ENCODE peak calls at places on chromosomes 12 and 14, in nine cellular contexts. K is colonic mucosa, Z is endothelial cell of umbilical vein, J is HepG2, R is OCI-LY7, N is WERI-Rb-1, E is coronary artery, X is lung, D is ovary. A is an unnamed sample.

GRCh38 chr14:105646175-105646574 is 119.8 kb downstream of the TMEM121 start:
- DNase-seq in K (no peak), Z (no peak), J (no peak), R (no peak), N (no peak), E (no peak), X (no peak), D (no peak), A (no peak)

GRCh38 chr12:89663577-89664357 is 44.9 kb downstream of the ATP2B1 start:
- DNase-seq in K (no peak), Z (peak), J (no peak), R (peak), N (no peak), E (no peak), X (no peak), D (no peak), A (no peak)

GRCh38 chr12:114981036-114981435 is 297.1 kb upstream of the TBX3 start:
- DNase-seq in K (no peak), Z (no peak), J (no peak), R (no peak), N (no peak), E (no peak), X (no peak), D (no peak), A (no peak)

GRCh38 chr12:78951746-78952532 is 87.4 kb downstream of the SYT1 start:
- DNase-seq in K (no peak), Z (peak), J (no peak), R (no peak), N (peak), E (no peak), X (no peak), D (no peak), A (no peak)

GRCh38 chr12:50926415-50926814 is 25.9 kb upstream of the HIGD1C start:
- DNase-seq in K (no peak), Z (peak), J (no peak), R (peak), N (no peak), E (no peak), X (no peak), D (no peak), A (no peak)

GRCh38 chr12:4108803-4109345 is 164.7 kb upstream of the CCND2 start:
- DNase-seq in K (no peak), Z (no peak), J (no peak), R (no peak), N (no peak), E (no peak), X (peak), D (no peak), A (no peak)

GRCh38 chr14:65847065-65847847 is 434.7 kb downstream of the FUT8 start:
- DNase-seq in K (peak), Z (no peak), J (no peak), R (peak), N (no peak), E (no peak), X (no peak), D (no peak), A (no peak)

GRCh38 chr12:64679487-64679983 is 69.2 kb downstream of the RASSF3 start:
- DNase-seq in K (peak), Z (peak), J (no peak), R (no peak), N (no peak), E (peak), X (peak), D (peak), A (peak)

GRCh38 chr12:92582466-92582865 is 120.3 kb upstream of the PLEKHG7 start:
- DNase-seq in K (no peak), Z (no peak), J (no peak), R (no peak), N (no peak), E (no peak), X (no peak), D (no peak), A (no peak)

GRCh38 chr12:48197549-48197966 is 5.5 kb downstream of the OR10AD1 start:
- DNase-seq in K (peak), Z (peak), J (no peak), R (peak), N (no peak), E (no peak), X (no peak), D (peak), A (no peak)

GRCh38 chr12:27424631-27425230 is 21.8 kb upstream of the SMCO2 start:
- DNase-seq in K (no peak), Z (peak), J (peak), R (peak), N (no peak), E (no peak), X (no peak), D (peak), A (no peak)

GRCh38 chr12:10214131-10214876 is 1.6 kb downstream of the GABARAPL1 start:
- DNase-seq in K (no peak), Z (peak), J (no peak), R (no peak), N (no peak), E (no peak), X (no peak), D (no peak), A (no peak)

GRCh38 chr12:110600254-110600653 is 13.7 kb upstream of the TCTN1 start:
- DNase-seq in K (no peak), Z (peak), J (peak), R (peak), N (no peak), E (no peak), X (no peak), D (no peak), A (no peak)

GRCh38 chr12:27383429-27384260 is 51.0 kb downstream of the BMAL2 start:
- DNase-seq in K (peak), Z (peak), J (peak), R (peak), N (peak), E (peak), X (peak), D (peak), A (peak)

GRCh38 chr14:24172871-24173281 is 996 bp downstream of the REC8 start:
- DNase-seq in K (no peak), Z (no peak), J (no peak), R (no peak), N (no peak), E (no peak), X (no peak), D (no peak), A (no peak)

GRCh38 chr12:55728932-55729591 is at the start of gene CD63:
- DNase-seq in K (peak), Z (peak), J (peak), R (peak), N (peak), E (peak), X (peak), D (peak), A (no peak)

GRCh38 chr14:38256358-38256840 is 506 bp upstream of the CLEC14A start:
- DNase-seq in K (no peak), Z (peak), J (no peak), R (no peak), N (no peak), E (no peak), X (no peak), D (peak), A (no peak)

GRCh38 chr12:6074979-6075585 is 49.4 kb downstream of the VWF start:
- DNase-seq in K (peak), Z (peak), J (no peak), R (no peak), N (no peak), E (no peak), X (peak), D (no peak), A (no peak)

GRCh38 chr14:45252356-45253069 is 489 bp downstream of the MIS18BP1 start:
- DNase-seq in K (peak), Z (peak), J (no peak), R (peak), N (no peak), E (no peak), X (no peak), D (no peak), A (no peak)

GRCh38 chr12:92593734-92594402 is 108.9 kb upstream of the PLEKHG7 start:
- DNase-seq in K (peak), Z (peak), J (peak), R (peak), N (no peak), E (no peak), X (no peak), D (no peak), A (peak)

GRCh38 chr12:25718081-25718731 is 165.1 kb upstream of the LMNTD1 start:
- DNase-seq in K (no peak), Z (no peak), J (no peak), R (no peak), N (peak), E (no peak), X (no peak), D (no peak), A (no peak)

GRCh38 chr14:102854397-102854703 is 68.1 kb upstream of the AMN start:
- DNase-seq in K (no peak), Z (no peak), J (no peak), R (no peak), N (no peak), E (no peak), X (no peak), D (no peak), A (no peak)

GRCh38 chr12:78359530-78359929 is 505.0 kb upstream of the SYT1 start:
- DNase-seq in K (no peak), Z (no peak), J (no peak), R (no peak), N (no peak), E (no peak), X (no peak), D (peak), A (no peak)

GRCh38 chr14:85402546-85403162 is 127.3 kb upstream of the FLRT2 start:
- DNase-seq in K (no peak), Z (peak), J (no peak), R (no peak), N (no peak), E (no peak), X (no peak), D (no peak), A (no peak)

GRCh38 chr12:104443008-104443407 is 13.7 kb upstream of the CHST11 start:
- DNase-seq in K (no peak), Z (no peak), J (no peak), R (no peak), N (no peak), E (no peak), X (no peak), D (no peak), A (no peak)

GRCh38 chr14:74542056-74542685 is 48.6 kb downstream of the ISCA2 start:
- DNase-seq in K (no peak), Z (no peak), J (no peak), R (no peak), N (no peak), E (no peak), X (no peak), D (no peak), A (no peak)

GRCh38 chr12:12392428-12392827 is 35.5 kb downstream of the BORCS5 start:
- DNase-seq in K (no peak), Z (no peak), J (no peak), R (no peak), N (no peak), E (no peak), X (no peak), D (no peak), A (no peak)

GRCh38 chr14:99596772-99597171 is 7.2 kb downstream of the CCDC85C start:
- DNase-seq in K (peak), Z (no peak), J (no peak), R (no peak), N (no peak), E (no peak), X (no peak), D (no peak), A (no peak)

GRCh38 chr14:99598774-99599173 is 5.2 kb downstream of the CCDC85C start:
- DNase-seq in K (no peak), Z (peak), J (peak), R (no peak), N (no peak), E (no peak), X (no peak), D (no peak), A (no peak)

GRCh38 chr14:99596071-99596627 is 7.9 kb downstream of the CCDC85C start:
- DNase-seq in K (peak), Z (peak), J (no peak), R (no peak), N (no peak), E (no peak), X (peak), D (no peak), A (no peak)

GRCh38 chr14:99599440-99599839 is 4.6 kb downstream of the CCDC85C start:
- DNase-seq in K (no peak), Z (no peak), J (no peak), R (no peak), N (no peak), E (no peak), X (no peak), D (no peak), A (no peak)

GRCh38 chr14:99597911-99598600 is 6.0 kb downstream of the CCDC85C start:
- DNase-seq in K (no peak), Z (no peak), J (no peak), R (no peak), N (peak), E (no peak), X (no peak), D (no peak), A (no peak)
- H3K27ac ChIP-seq in K (peak), Z (no peak), J (peak), R (no peak), N (peak), E (no peak), X (no peak), D (no peak), A (no peak)

DNA sequence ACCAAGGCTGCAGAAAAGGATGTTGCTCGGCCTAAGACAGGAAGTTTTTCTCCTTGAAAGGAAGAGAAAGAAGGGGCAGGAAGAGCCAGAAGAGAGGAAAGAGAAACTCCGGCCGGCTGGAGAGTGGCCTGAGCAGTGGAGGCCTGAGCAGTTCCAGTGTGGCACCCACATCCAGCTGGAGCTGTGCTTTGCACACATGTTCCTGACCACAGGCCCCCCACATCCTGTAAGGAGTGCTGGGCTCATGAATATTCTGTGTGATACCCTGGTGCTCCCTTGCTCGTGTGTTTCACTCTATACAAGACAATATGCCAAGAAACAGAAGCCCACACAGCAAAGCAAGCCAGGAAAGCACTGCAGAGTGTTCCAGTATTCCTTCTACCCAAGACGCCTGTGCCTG is 27.1 kb downstream of the POLE start:
- DNase-seq in K (no peak), Z (peak), J (no peak), R (no peak), N (no peak), E (no peak), X (no peak), D (no peak), A (no peak)
- H3K27ac ChIP-seq in K (no peak), Z (no peak), J (no peak), R (no peak), N (no peak), E (no peak), X (no peak), D (no peak), A (no peak)

DNA sequence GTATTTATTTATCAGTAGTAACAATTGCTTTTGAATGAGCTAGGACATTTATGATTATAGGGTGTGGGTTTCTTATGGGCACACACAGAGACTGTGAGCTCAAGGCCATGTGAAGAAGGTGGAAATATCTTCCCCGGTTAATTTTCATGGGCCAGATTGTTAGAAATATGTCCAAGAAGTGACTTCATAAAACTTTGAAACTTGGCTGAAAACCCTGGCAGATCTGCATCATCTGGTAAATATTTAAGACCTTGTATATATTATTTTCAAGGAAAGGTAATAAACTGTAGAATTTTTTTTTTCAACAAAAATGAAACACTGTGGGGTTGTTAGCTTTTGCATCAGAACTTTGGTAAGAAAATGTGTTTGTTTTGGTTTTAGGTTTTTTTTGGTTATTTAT is 53.5 kb upstream of the RNU6-8 start:
- DNase-seq in K (no peak), Z (no peak), J (no peak), R (no peak), N (no peak), E (no peak), X (no peak), D (no peak), A (no peak)
- H3K27ac ChIP-seq in K (no peak), Z (no peak), J (no peak), R (no peak), N (no peak), E (no peak), X (peak), D (no peak), A (peak)

DNA sequence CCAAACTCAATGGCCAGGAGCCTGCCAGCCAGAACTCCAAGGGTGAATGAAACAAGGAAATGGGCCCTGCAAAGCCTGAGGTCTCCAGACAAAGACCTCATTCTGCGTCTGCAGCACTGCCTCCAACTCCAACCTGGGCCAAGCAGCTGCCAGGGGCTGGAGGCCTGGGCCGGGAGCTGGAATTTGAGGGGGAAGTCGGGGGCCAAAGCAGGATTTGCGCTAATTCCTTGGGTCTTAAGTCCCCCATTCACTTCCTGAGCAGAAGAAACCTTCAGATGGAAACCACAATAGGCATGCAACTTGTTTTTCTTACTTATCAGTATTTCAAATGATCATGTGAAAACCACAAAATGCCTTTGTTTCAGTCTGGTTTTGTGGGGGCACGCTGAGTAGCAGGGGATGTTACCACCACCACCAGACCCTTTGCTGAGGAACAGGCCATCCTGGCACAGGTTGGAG is 23.0 kb upstream of the TC2N start:
- DNase-seq in K (no peak), Z (no peak), J (no peak), R (no peak), N (peak), E (no peak), X (no peak), D (no peak), A (no peak)
- H3K27ac ChIP-seq in K (no peak), Z (no peak), J (no peak), R (no peak), N (peak), E (peak), X (no peak), D (no peak), A (no peak)

DNA sequence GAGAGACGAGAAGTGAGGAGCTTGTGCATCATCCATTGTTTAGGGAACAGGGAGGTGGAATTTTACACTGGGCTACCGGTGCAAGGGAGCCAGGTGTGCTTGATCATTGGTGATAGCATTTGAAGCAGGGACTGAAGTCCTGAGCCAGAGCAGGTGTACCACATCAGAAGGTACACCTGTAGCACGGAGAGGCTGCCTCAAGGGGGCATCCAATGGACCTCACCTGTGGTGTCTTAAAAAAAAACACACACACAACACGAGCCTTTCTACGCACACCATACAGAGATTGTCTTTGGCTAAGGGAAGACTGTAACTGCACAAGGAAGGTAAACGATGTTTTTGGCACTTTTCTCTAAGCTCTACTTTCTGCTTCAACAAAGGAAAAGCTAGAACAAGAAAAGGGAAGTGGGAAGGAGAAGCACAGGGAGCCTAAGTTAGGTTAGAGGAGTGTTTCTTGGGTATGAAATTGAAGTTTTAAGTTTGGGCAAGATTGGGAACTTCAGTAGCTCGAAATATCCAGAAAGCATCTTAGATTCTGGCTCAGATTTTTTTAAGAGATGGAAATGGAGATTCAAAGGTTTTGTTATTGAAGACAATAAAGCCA is 334.3 kb upstream of the FBXO33 start:
- DNase-seq in K (no peak), Z (no peak), J (no peak), R (no peak), N (no peak), E (no peak), X (no peak), D (no peak), A (no peak)
- H3K27ac ChIP-seq in K (no peak), Z (no peak), J (no peak), R (no peak), N (no peak), E (no peak), X (no peak), D (no peak), A (no peak)

DNA sequence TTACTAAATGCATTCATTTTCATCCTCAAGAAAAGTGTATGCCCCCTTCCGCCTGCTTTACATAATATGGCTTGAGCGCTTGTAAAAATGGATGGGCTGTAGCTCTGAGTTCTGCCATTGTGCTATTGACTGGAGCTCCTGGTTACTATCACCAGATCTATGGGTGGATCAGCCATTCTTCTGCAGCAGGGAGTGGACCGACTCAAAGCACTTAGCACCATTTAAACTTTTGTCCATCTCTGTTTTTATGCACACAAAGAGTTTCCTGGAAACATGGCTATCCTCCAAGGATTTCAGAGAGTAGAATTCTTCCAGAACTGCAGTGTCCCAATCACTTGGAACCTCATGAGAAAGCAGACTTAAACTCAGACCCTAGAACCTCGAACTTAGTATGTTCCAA is 4.5 kb upstream of the NUMB start:
- DNase-seq in K (no peak), Z (peak), J (no peak), R (no peak), N (no peak), E (no peak), X (no peak), D (no peak), A (no peak)
- H3K27ac ChIP-seq in K (peak), Z (peak), J (peak), R (no peak), N (no peak), E (peak), X (peak), D (no peak), A (peak)